ENCODE peak calls at places on chromosome 10, in four cellular contexts. B is H9, H is IMR-90, L is H1. S is an unnamed sample.

GRCh38 chr10:61836888-61837747 is 64.4 kb upstream of the ARID5B start:
- DNase-seq in B (no peak), H (peak; percentile 84), L (no peak), S (no peak)

GRCh38 chr10:78736926-78737618 is 331.7 kb upstream of the ZMIZ1 start:
- DNase-seq in B (no peak), H (no peak), L (no peak), S (peak; percentile 52)

GRCh38 chr10:132705173-132705572 is 80.8 kb downstream of the NKX6-2 start:
- DNase-seq in B (peak; percentile 20), H (no peak), L (no peak), S (no peak)

GRCh38 chr10:3803884-3804741 is 19.1 kb upstream of the KLF6 start:
- DNase-seq in B (no peak), H (peak; percentile 13), L (no peak), S (peak; percentile 76)

GRCh38 chr10:118128675-118129074 is 81.9 kb upstream of the RAB11FIP2 start:
- DNase-seq in B (no peak), H (no peak), L (no peak), S (no peak)

GRCh38 chr10:60384708-60385398 is 4.8 kb downstream of the ANK3 start:
- DNase-seq in B (no peak), H (peak; percentile 98), L (no peak), S (peak; percentile 83)

GRCh38 chr10:110857265-110858158 is 14.2 kb upstream of the PDCD4 start:
- DNase-seq in B (no peak), H (peak; percentile 84), L (peak; percentile 35), S (peak; percentile 82)

GRCh38 chr10:78552261-78552811 is 516.4 kb upstream of the ZMIZ1 start:
- DNase-seq in B (no peak), H (peak; percentile 60), L (no peak), S (peak; percentile 72)

GRCh38 chr10:56466005-56466404 is 104.9 kb upstream of the ZWINT start:
- DNase-seq in B (no peak), H (no peak), L (no peak), S (no peak)

GRCh38 chr10:29680091-29680490 is 45.3 kb upstream of the SVIL start:
- DNase-seq in B (no peak), H (no peak), L (no peak), S (no peak)

GRCh38 chr10:112365451-112365850 is 8.5 kb upstream of the ACSL5 start:
- DNase-seq in B (no peak), H (no peak), L (no peak), S (no peak)

GRCh38 chr10:132685121-132685891 is 100.6 kb downstream of the NKX6-2 start:
- DNase-seq in B (peak; percentile 22), H (peak; percentile 58), L (no peak), S (no peak)

GRCh38 chr10:74051729-74052342 is 53.9 kb downstream of the VCL start:
- DNase-seq in B (peak; percentile 46), H (no peak), L (no peak), S (peak; percentile 81)

GRCh38 chr10:71763352-71764127 is 9.8 kb downstream of the VSIR start:
- DNase-seq in B (no peak), H (peak; percentile 52), L (no peak), S (no peak)

GRCh38 chr10:32057041-32057372 is 782 bp upstream of the KIF5B start:
- DNase-seq in B (no peak), H (no peak), L (no peak), S (no peak)

GRCh38 chr10:131870411-131870810 is 30.4 kb upstream of the PPP2R2D start:
- DNase-seq in B (peak; percentile 20), H (no peak), L (no peak), S (no peak)

GRCh38 chr10:72001026-72001380 is 36.8 kb downstream of the CHST3 start:
- DNase-seq in B (no peak), H (no peak), L (no peak), S (no peak)

GRCh38 chr10:86410542-86411124 is 44.0 kb upstream of the GRID1 start:
- DNase-seq in B (no peak), H (peak; percentile 89), L (no peak), S (no peak)
- H2BK120ac ChIP-seq in B (no peak overlapping the region), H (peak overlapping the region; percentile 80), L (no peak overlapping the region), S (no peak overlapping the region)

DNA sequence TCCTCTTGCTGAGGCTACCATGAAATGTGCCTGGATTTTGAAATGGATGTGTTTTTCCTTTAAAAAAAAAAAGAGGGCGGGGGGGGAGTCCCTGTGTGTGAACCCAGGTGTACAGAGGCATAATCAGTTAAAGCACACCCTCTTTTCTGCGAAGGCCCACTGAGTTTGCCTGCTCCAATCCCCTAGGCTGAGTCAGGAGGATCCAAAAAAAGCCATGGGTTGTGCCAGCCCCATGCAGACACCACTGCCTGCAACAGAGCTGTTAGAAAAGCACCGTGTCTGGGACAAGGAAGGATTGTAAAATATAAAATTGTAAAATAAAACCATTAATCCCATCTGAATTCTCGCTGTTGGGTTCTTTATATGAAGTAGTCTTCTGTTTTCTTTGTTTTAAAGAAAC is 217.9 kb downstream of the ADAM12 start:
- DNase-seq in B (no peak), H (no peak), L (no peak), S (no peak)
- H3K9ac ChIP-seq in B (no peak overlapping the region), H (no peak overlapping the region), L (no peak overlapping the region), S (no peak overlapping the region)

GRCh38 chr10:49827297-49827696 is 65.2 kb upstream of the OGDHL start:
- DNase-seq in B (no peak), H (no peak), L (no peak), S (peak; percentile 50)
- H4K5ac ChIP-seq in B (no peak overlapping the region), H (no peak overlapping the region), L (no peak overlapping the region), S (no peak overlapping the region)

GRCh38 chr10:22319559-22320558 is 1.0 kb upstream of the BMI1 start:
- DNase-seq in B (no peak), H (no peak), L (no peak), S (no peak)
- H2BK120ac ChIP-seq in B (no peak overlapping the region), H (no peak overlapping the region), L (no peak overlapping the region), S (no peak overlapping the region)

DNA sequence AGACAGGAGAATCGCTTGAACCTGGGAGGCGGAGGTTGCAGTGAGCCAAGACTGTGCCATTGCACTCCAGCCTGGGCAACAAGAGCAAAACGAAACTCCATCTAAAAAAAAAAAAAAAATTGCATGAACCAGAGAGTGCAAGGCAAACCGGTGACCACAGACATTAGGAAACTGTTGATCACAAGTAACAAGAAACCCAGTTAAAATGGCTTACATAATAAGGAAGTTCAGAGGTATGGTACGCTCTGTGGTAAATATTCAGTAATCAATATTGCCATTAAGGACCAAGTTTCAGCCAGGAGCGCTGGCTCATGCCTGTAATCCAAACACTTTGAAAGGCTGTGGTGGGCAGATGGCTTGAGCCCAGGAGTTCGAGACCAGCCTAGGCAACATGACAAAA is 9.2 kb upstream of the NT5C2 start:
- DNase-seq in B (no peak), H (no peak), L (no peak), S (no peak)
- H3K9ac ChIP-seq in B (no peak overlapping the region), H (no peak overlapping the region), L (no peak overlapping the region), S (no peak overlapping the region)

GRCh38 chr10:102480396-102480795 is 22.1 kb downstream of the ACTR1A start:
- DNase-seq in B (no peak), H (no peak), L (no peak), S (no peak)
- H4K5ac ChIP-seq in B (no peak overlapping the region), H (no peak overlapping the region), L (no peak overlapping the region), S (no peak overlapping the region)